ENCODE peak calls at places on chromosomes 13 and 19, in five cellular contexts. I is IMR-90; R is adrenal gland; M is tibial nerve; P is CD4-positive, alpha-beta memory T cell. D is an unnamed sample.

GRCh38 chr19:32201661-32202060 is 143.7 kb upstream of the ZNF507 start:
- DNase-seq in I (no peak), R (no peak), M (no peak), P (no peak), D (no peak)

GRCh38 chr13:75173457-75174356 is 308.3 kb downstream of the TBC1D4 start:
- DNase-seq in I (no peak), R (no peak), M (no peak), P (no peak), D (no peak)

GRCh38 chr19:48419158-48419920 is 25.9 kb downstream of the GRIN2D start:
- DNase-seq in I (peak; percentile 42), R (no peak), M (no peak), P (peak; percentile 84), D (peak; percentile 54)

GRCh38 chr13:102183509-102184182 is 218.2 kb downstream of the FGF14 start:
- DNase-seq in I (no peak), R (no peak), M (no peak), P (no peak), D (no peak)

GRCh38 chr19:44912854-44913253 is 1.6 kb upstream of the APOC1 start:
- DNase-seq in I (no peak), R (peak; percentile 84), M (no peak), P (no peak), D (no peak)

GRCh38 chr19:17483605-17484002 is 13.3 kb downstream of the SLC27A1 start:
- DNase-seq in I (no peak), R (no peak), M (no peak), P (no peak), D (no peak)

GRCh38 chr13:92362717-92363116 is 863.9 kb upstream of the GPC6 start:
- DNase-seq in I (peak; percentile 7), R (no peak), M (no peak), P (no peak), D (no peak)

GRCh38 chr19:2529473-2529918 is 53.6 kb downstream of the GADD45B start:
- DNase-seq in I (peak; percentile 96), R (no peak), M (no peak), P (no peak), D (no peak)

GRCh38 chr19:5257155-5258045 is 83.2 kb downstream of the PTPRS start:
- DNase-seq in I (no peak), R (no peak), M (no peak), P (no peak), D (no peak)

GRCh38 chr13:105278797-105279425 is 1256.6 kb downstream of the EFNB2 start:
- DNase-seq in I (no peak), R (no peak), M (no peak), P (no peak), D (no peak)

GRCh38 chr13:63435668-63436275 is 2020.1 kb upstream of the PCDH20 start:
- DNase-seq in I (peak; percentile 100), R (no peak), M (no peak), P (no peak), D (no peak)

GRCh38 chr13:78137404-78138142 is 218.9 kb upstream of the EDNRB start:
- DNase-seq in I (peak; percentile 72), R (peak; percentile 16), M (peak; percentile 27), P (no peak), D (no peak)

GRCh38 chr13:67880916-67881315 is 650.8 kb upstream of the PCDH9 start:
- DNase-seq in I (no peak), R (no peak), M (no peak), P (no peak), D (no peak)

GRCh38 chr19:32020538-32020937 is 324.9 kb upstream of the ZNF507 start:
- DNase-seq in I (no peak), R (no peak), M (no peak), P (no peak), D (no peak)

GRCh38 chr13:39557285-39557955 is 45.6 kb downstream of the LHFPL6 start:
- DNase-seq in I (no peak), R (no peak), M (no peak), P (no peak), D (no peak)

GRCh38 chr19:41641879-41642485 is 15.1 kb upstream of the CEACAM4 start:
- DNase-seq in I (peak; percentile 37), R (peak; percentile 56), M (peak; percentile 73), P (peak; percentile 72), D (peak; percentile 42)

GRCh38 chr13:51453308-51453958 is 597 bp upstream of the INTS6 start:
- DNase-seq in I (no peak), R (no peak), M (peak; percentile 71), P (peak; percentile 84), D (peak; percentile 73)

GRCh38 chr19:34713262-34713637 is 20.8 kb upstream of the ZNF181 start:
- DNase-seq in I (no peak), R (no peak), M (no peak), P (no peak), D (no peak)

GRCh38 chr19:34712606-34713261 is 21.3 kb upstream of the ZNF181 start:
- DNase-seq in I (peak; percentile 82), R (peak; percentile 68), M (peak; percentile 53), P (peak; percentile 64), D (no peak)

GRCh38 chr19:34711890-34712289 is 22.2 kb upstream of the ZNF181 start:
- DNase-seq in I (no peak), R (no peak), M (no peak), P (no peak), D (no peak)

GRCh38 chr19:34715357-34715756 is 18.7 kb upstream of the ZNF181 start:
- DNase-seq in I (no peak), R (no peak), M (no peak), P (no peak), D (no peak)
- H3K9me3 ChIP-seq in I (peaks cover 3% of the 10 kb centered on the region), R (no peaks in the 10 kb centered on the region), M (no peaks in the 10 kb centered on the region), P (no peaks in the 10 kb centered on the region), D (peaks cover 8% of the 10 kb centered on the region)

DNA sequence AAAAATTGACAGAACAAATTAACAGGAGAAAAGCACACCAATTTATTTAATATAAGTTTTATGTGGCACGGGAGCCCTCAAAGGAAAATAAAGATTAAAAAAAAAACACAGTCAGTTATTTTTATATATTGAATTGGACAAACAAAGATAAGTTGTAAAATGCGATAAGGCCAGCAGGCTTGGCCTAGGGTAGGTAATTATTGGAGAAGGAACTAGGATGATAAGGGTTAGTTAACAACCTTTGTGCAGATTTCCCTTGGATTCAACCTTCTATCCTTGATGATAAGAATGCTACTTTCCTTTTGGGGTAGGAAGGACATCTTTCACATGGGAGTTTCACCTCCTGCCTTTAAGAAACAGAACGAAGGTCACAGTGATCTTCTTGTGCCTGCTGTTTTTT is 252.8 kb downstream of the SHISA2 start:
- DNase-seq in I (no peak), R (no peak), M (no peak), P (no peak), D (no peak)
- H3K9me3 ChIP-seq in I (no peaks in the 10 kb centered on the region), R (no peaks in the 10 kb centered on the region), M (no peaks in the 10 kb centered on the region), P (no peaks in the 10 kb centered on the region), D (no peaks in the 10 kb centered on the region)

GRCh38 chr19:15562145-15562544 is 52.9 kb upstream of the CYP4F8 start:
- DNase-seq in I (no peak), R (no peak), M (no peak), P (no peak), D (no peak)

GRCh38 chr19:15562861-15563260 is 52.2 kb upstream of the CYP4F8 start:
- DNase-seq in I (peak; percentile 4), R (no peak), M (no peak), P (no peak), D (no peak)

GRCh38 chr19:15563325-15563794 is 51.7 kb upstream of the CYP4F8 start:
- DNase-seq in I (no peak), R (peak; percentile 56), M (no peak), P (no peak), D (no peak)

GRCh38 chr19:15564534-15565168 is 50.4 kb upstream of the CYP4F8 start:
- DNase-seq in I (no peak), R (no peak), M (no peak), P (no peak), D (no peak)

DNA sequence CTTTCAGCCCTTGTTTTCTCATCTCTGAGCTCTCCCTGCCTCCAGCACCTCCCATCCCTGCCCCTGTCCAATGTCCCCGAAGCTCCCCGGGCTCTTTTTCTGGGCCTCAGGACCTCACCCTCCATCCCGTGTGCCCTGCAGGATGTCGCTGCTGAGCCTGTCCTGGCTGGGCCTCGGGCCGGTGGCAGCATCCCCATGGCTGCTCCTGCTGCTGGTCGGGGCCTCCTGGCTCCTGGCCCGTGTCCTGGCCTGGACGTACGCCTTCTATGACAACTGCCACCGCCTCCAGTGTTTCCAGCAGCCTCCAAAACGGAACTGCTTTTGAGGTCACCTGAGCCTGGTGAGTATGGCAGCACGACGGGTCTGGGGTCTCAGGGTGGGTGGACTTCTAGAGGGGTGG is 51.1 kb upstream of the CYP4F8 start:
- DNase-seq in I (no peak), R (no peak), M (no peak), P (no peak), D (no peak)
- H3K9me3 ChIP-seq in I (no peaks in the 10 kb centered on the region), R (no peaks in the 10 kb centered on the region), M (no peaks in the 10 kb centered on the region), P (no peaks in the 10 kb centered on the region), D (no peaks in the 10 kb centered on the region)

GRCh38 chr19:56625708-56626107 is 17.3 kb upstream of the SMIM17 start:
- DNase-seq in I (no peak), R (no peak), M (no peak), P (no peak), D (no peak)
- H3K9me3 ChIP-seq in I (peaks cover 72% of the 10 kb centered on the region), R (no peaks in the 10 kb centered on the region), M (no peaks in the 10 kb centered on the region), P (peaks cover 65% of the 10 kb centered on the region), D (peaks cover 16% of the 10 kb centered on the region)

GRCh38 chr19:56403764-56404704 is at the start of gene ZNF583:
- DNase-seq in I (peak; percentile 97), R (peak; percentile 98), M (peak; percentile 93), P (peak; percentile 90), D (peak; percentile 89)

GRCh38 chr19:56405062-56405461 is 930 bp downstream of the ZNF583 start:
- DNase-seq in I (no peak), R (no peak), M (no peak), P (no peak), D (no peak)

GRCh38 chr19:56404705-56405056 is 549 bp downstream of the ZNF583 start:
- DNase-seq in I (no peak), R (no peak), M (no peak), P (no peak), D (no peak)

GRCh38 chr19:56400485-56400884 is 3.6 kb upstream of the ZNF583 start:
- DNase-seq in I (no peak), R (no peak), M (no peak), P (no peak), D (no peak)

DNA sequence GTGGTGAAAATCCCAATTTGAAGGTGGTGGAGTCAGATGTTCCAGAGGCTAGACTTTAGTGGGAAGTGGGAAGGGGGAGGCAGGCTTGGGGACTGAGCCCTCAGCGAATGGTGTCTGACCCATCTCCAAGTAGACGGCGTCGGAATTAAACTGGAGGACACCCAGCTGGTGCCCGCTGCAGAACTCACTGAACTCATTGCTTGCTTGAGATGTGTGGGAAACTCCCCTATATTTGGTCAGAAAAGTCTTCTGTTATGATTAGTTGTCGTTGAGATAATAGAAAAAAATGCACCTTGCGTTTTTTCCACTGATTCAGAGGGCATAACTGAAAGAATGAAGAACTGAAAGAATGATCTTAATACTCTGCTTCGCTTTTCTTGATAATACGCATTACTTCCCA is 871 bp upstream of the ZNF583 start:
- DNase-seq in I (peak; percentile 39), R (no peak), M (no peak), P (peak; percentile 20), D (no peak)
- H3K9me3 ChIP-seq in I (peaks cover 18% of the 10 kb centered on the region), R (peaks cover 13% of the 10 kb centered on the region), M (no peaks in the 10 kb centered on the region), P (peaks cover 28% of the 10 kb centered on the region), D (no peaks in the 10 kb centered on the region)

GRCh38 chr19:1173160-1173844 is 766 bp downstream of the SBNO2 start:
- DNase-seq in I (no peak), R (no peak), M (no peak), P (no peak), D (no peak)
- H3K9me3 ChIP-seq in I (peaks cover 2% of the 10 kb centered on the region), R (no peaks in the 10 kb centered on the region), M (no peaks in the 10 kb centered on the region), P (no peaks in the 10 kb centered on the region), D (no peaks in the 10 kb centered on the region)

GRCh38 chr19:57570707-57571106 is 8.0 kb downstream of the ZNF416 start:
- DNase-seq in I (no peak), R (no peak), M (no peak), P (no peak), D (no peak)
- H3K9me3 ChIP-seq in I (peaks cover 94% of the 10 kb centered on the region), R (peaks cover 92% of the 10 kb centered on the region), M (no peaks in the 10 kb centered on the region), P (peaks cover 91% of the 10 kb centered on the region), D (peaks cover 59% of the 10 kb centered on the region)